ENCODE peak calls at places on chromosome 22, in seven cellular contexts. L is prostate gland, D is IMR-90, Z is heart right ventricle, V is iPS DF 6.9, J is SJSA1, H is right lobe of liver. R is an unnamed sample. For H3K9me3, the result is how much of the 10 kb centered on the place peaks cover.

GRCh38 chr22:40498454-40499186 is 128.2 kb downstream of the SGSM3 start:
- DNase-seq in H (no peak), J (peak), D (peak), L (no peak), Z (no peak), V (no peak), R (no peak)

GRCh38 chr22:24977370-24978230 is 25.1 kb downstream of the KIAA1671 start:
- DNase-seq in V (no peak), L (peak), D (no peak), Z (peak), H (peak), J (no peak), R (no peak)

GRCh38 chr22:43293661-43294392 is 49.3 kb downstream of the SCUBE1 start:
- DNase-seq in D (peak), J (peak), L (peak), Z (no peak), V (no peak), H (no peak), R (no peak)

GRCh38 chr22:24339452-24339747 is 68.8 kb downstream of the SPECC1L start:
- DNase-seq in Z (no peak), D (no peak), H (no peak), V (no peak), J (no peak), L (no peak), R (no peak)

GRCh38 chr22:36816635-36817428 is at the start of gene PVALB:
- DNase-seq in J (no peak), H (no peak), V (no peak), L (no peak), D (peak), Z (no peak), R (no peak)

GRCh38 chr22:41539146-41540005 is 4.9 kb downstream of the POLR3H start:
- DNase-seq in V (no peak), D (no peak), L (no peak), Z (no peak), J (no peak), H (no peak), R (no peak)

GRCh38 chr22:35892192-35892591 is 136.4 kb downstream of the RBFOX2 start:
- DNase-seq in J (no peak), Z (no peak), L (no peak), V (no peak), D (peak), H (no peak), R (no peak)

GRCh38 chr22:45548991-45549736 is 46.5 kb downstream of the FBLN1 start:
- DNase-seq in Z (no peak), H (no peak), J (peak), D (peak), L (peak), V (no peak), R (no peak)

GRCh38 chr22:28243539-28243938 is 324.5 kb upstream of the PITPNB start:
- DNase-seq in V (no peak), H (no peak), J (no peak), Z (no peak), L (no peak), D (no peak), R (no peak)

GRCh38 chr22:41535244-41535643 is 9.0 kb downstream of the POLR3H start:
- DNase-seq in D (no peak), H (no peak), L (no peak), V (no peak), J (no peak), Z (no peak), R (no peak)

GRCh38 chr22:24950272-24950902 is 2.1 kb upstream of the KIAA1671 start:
- DNase-seq in D (peak), V (no peak), J (no peak), L (no peak), H (no peak), Z (no peak), R (no peak)

GRCh38 chr22:41799486-41800347 is 762 bp upstream of the CCDC134 start:
- DNase-seq in J (no peak), V (no peak), L (peak), Z (peak), H (peak), D (no peak), R (no peak)

GRCh38 chr22:30181459-30182353 is 64.9 kb downstream of the LIF start:
- DNase-seq in J (no peak), L (no peak), H (no peak), D (no peak), V (no peak), Z (no peak), R (no peak)

GRCh38 chr22:27756212-27756660 is 45.3 kb downstream of the MN1 start:
- DNase-seq in L (no peak), Z (no peak), V (no peak), J (no peak), H (no peak), D (no peak), R (no peak)

GRCh38 chr22:29904020-29904419 is 21.0 kb downstream of the MTMR3 start:
- DNase-seq in J (no peak), H (no peak), Z (no peak), D (no peak), L (no peak), V (no peak), R (no peak)

GRCh38 chr22:41528938-41529561 is 15.2 kb downstream of the POLR3H start:
- DNase-seq in D (no peak), L (no peak), J (no peak), V (no peak), Z (no peak), H (no peak), R (no peak)

GRCh38 chr22:22082229-22082835 is 99.7 kb upstream of the TOP3B start:
- DNase-seq in H (no peak), V (no peak), L (no peak), Z (no peak), D (no peak), J (no peak), R (no peak)

GRCh38 chr22:44670220-44670983 is 31.6 kb upstream of the PRR5 start:
- DNase-seq in V (no peak), J (no peak), H (no peak), Z (no peak), L (no peak), D (no peak), R (no peak)

GRCh38 chr22:19108807-19109197 is 13.4 kb downstream of the DGCR2 start:
- DNase-seq in J (no peak), D (no peak), L (no peak), H (no peak), Z (no peak), V (no peak), R (no peak)

GRCh38 chr22:19106886-19107729 is 15.1 kb downstream of the DGCR2 start:
- DNase-seq in L (no peak), J (no peak), Z (no peak), V (no peak), H (no peak), D (no peak), R (no peak)

GRCh38 chr22:19105867-19106802 is 16.1 kb downstream of the DGCR2 start:
- DNase-seq in D (no peak), J (no peak), V (no peak), L (no peak), H (no peak), Z (no peak), R (peak)

GRCh38 chr22:19109198-19110063 is 12.8 kb downstream of the DGCR2 start:
- DNase-seq in Z (no peak), J (no peak), L (peak), H (no peak), D (peak), V (no peak), R (no peak)

GRCh38 chr22:19107730-19108074 is 14.5 kb downstream of the DGCR2 start:
- DNase-seq in H (no peak), V (no peak), J (no peak), D (no peak), L (no peak), Z (no peak), R (no peak)
- H3K9me3 ChIP-seq in H (under half), V (under half), J (under half), D (under half), L (under half), Z (under half), R (under half)

GRCh38 chr22:47551438-47551788 is 789.0 kb downstream of the TBC1D22A start:
- DNase-seq in Z (no peak), D (no peak), V (no peak), J (peak), L (no peak), H (no peak), R (no peak)

GRCh38 chr22:47552541-47553205 is 790.2 kb downstream of the TBC1D22A start:
- DNase-seq in V (no peak), Z (no peak), D (no peak), L (no peak), H (no peak), J (peak), R (no peak)

GRCh38 chr22:47552024-47552423 is 789.6 kb downstream of the TBC1D22A start:
- DNase-seq in V (no peak), H (no peak), D (no peak), J (peak), L (no peak), Z (no peak), R (no peak)

GRCh38 chr22:47550524-47551437 is 788.3 kb downstream of the TBC1D22A start:
- DNase-seq in D (no peak), V (no peak), Z (no peak), L (no peak), J (peak), H (peak), R (no peak)

DNA sequence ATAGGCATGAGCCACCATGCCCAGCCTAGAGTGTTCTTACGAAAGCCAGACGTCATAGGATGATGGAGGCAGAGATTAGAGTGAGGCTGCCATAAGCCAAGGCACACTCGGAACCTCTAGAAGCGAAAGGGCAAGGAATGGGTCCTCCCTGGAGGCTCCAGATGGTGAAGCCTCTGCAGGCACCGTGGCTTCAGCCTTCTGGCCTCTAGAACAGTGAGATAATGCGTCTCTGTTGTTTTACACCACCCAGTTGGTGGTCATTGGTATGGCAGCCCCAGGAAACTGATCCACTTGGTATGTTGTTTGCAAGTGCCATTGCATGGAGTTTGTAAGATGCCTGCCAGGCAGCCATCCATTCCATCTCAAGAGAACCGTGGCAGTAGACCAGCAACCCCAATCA is 791.0 kb downstream of the TBC1D22A start:
- DNase-seq in H (no peak), Z (no peak), D (no peak), V (no peak), L (no peak), J (peak), R (no peak)
- H3K9me3 ChIP-seq in H (under half), Z (under half), D (under half), V (under half), L (under half), J (under half), R (under half)

DNA sequence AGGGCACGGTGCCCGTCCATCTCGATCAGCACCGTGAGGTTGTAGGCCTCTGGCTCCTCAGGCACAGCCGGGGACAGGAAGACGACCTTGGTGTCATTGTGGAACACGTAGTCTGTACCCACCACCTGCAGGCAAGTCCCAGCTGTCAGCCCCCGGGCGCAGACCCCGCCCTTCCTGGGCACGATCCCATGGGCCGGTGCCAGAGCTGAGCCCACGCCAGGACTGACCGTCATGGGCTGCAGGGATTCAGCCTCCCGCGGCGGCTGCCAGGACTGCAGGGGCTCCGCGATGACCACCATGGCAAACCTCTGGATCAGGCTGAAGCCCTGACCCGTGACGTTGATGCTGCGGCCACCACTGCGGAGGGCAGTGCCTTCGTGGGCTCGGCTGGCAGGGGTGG is 11.8 kb upstream of the MAPK11 start:
- DNase-seq in Z (no peak), L (no peak), V (no peak), H (no peak), D (no peak), J (no peak), R (no peak)
- H3K9me3 ChIP-seq in Z (under half), L (under half), V (under half), H (under half), D (under half), J (under half), R (under half)

DNA sequence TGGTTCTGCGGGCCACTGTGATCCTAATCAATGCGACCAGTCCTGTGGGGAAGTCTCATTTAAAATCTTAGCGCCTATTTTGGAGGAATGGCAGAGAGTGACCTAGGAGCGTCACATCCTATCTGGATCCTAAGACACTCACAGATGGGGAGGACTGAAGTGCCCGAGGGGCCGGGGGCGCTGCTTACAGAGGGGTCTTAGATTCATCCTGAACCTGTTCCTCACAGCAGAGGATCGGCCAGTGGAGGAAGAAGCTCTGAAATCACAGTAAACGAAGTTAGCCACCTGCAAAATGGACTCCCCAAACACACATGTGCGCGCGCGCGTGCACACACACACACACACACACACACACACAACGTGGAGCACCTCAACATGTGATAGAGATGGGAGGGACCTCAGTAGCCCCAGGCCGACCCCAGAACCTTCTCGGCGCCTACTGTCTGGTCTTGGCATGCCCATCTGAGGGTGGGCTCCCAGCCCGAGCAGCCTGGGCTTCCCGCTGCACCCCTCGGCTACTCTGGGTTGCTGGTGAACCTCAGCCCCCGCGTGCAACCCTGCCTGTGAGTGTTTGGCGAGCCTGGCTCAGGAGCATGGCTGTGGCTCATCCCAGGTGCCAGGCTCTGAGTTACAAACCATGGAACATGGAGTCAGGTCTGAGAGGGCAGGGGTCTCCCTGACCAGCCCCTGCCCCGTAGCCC is 613.3 kb downstream of the TBC1D22A start:
- DNase-seq in Z (no peak), H (peak), J (no peak), L (no peak), D (no peak), V (no peak), R (no peak)
- H3K9me3 ChIP-seq in Z (under half), H (under half), J (under half), L (under half), D (under half), V (under half), R (under half)

R was measured in T-helper 17 cell.